ENCODE peak calls at places on chromosomes 7 and 10, in eight cellular contexts. C, O, H, K, U, T, J and X are unnamed samples. For H3K9me2, the result is how much of the 10 kb centered on the place peaks cover.

GRCh38 chr10:75444781-75445386 is 13.5 kb downstream of the LRMDA start:
- DNase-seq in O (no peak), H (no peak), C (no peak), J (no peak), K (no peak), U (no peak), T (no peak), X (peak)

GRCh38 chr10:18214692-18215563 is 74.7 kb downstream of the CACNB2 start:
- DNase-seq in H (peak), K (peak), T (peak), O (no peak), C (peak), J (peak), U (peak), X (peak)

GRCh38 chr10:74750848-74751274 is 75.5 kb upstream of the KAT6B start:
- DNase-seq in U (no peak), C (no peak), O (no peak), T (peak), K (no peak), J (no peak), H (no peak), X (no peak)

GRCh38 chr10:96655577-96656213 is 64.6 kb downstream of the PIK3AP1 start:
- DNase-seq in K (no peak), U (no peak), J (no peak), H (no peak), C (no peak), O (no peak), T (no peak), X (no peak)

GRCh38 chr7:148458263-148458662 is 132.3 kb upstream of the C7orf33 start:
- DNase-seq in H (no peak), O (no peak), K (no peak), U (no peak), J (no peak), C (no peak), T (no peak), X (no peak)

GRCh38 chr10:48343871-48344598 is 37.6 kb downstream of the MAPK8 start:
- DNase-seq in U (no peak), J (no peak), T (peak), K (peak), O (no peak), C (no peak), H (no peak), X (no peak)

GRCh38 chr10:50552771-50553535 is 70.8 kb downstream of the SGMS1 start:
- DNase-seq in C (peak), T (no peak), U (peak), O (no peak), H (peak), J (no peak), K (peak), X (peak)

GRCh38 chr10:52082307-52082706 is 231.8 kb upstream of the DKK1 start:
- DNase-seq in O (no peak), J (no peak), T (peak), C (no peak), H (no peak), U (no peak), K (no peak), X (no peak)

GRCh38 chr10:120465138-120465537 is 8.1 kb downstream of the PLPP4 start:
- DNase-seq in C (no peak), O (no peak), U (no peak), K (no peak), H (no peak), T (no peak), J (no peak), X (no peak)

GRCh38 chr7:91457208-91457607 is 193.0 kb downstream of the FZD1 start:
- DNase-seq in J (no peak), T (no peak), C (no peak), O (no peak), H (no peak), K (no peak), U (no peak), X (no peak)

GRCh38 chr7:140696679-140697446 is at the start of gene NDUFB2:
- DNase-seq in H (peak), T (peak), J (peak), K (peak), O (peak), C (peak), U (peak), X (peak)

GRCh38 chr10:24034571-24034970 is 174.4 kb upstream of the KIAA1217 start:
- DNase-seq in H (peak), U (no peak), T (no peak), C (no peak), J (peak), K (no peak), O (no peak), X (no peak)

GRCh38 chr7:32093415-32094408 is 23.5 kb upstream of the PDE1C start:
- DNase-seq in K (peak), C (no peak), T (no peak), H (no peak), J (no peak), O (no peak), U (no peak), X (peak)

GRCh38 chr7:88670536-88670935 is 89.0 kb upstream of the ZNF804B start:
- DNase-seq in H (no peak), T (no peak), J (no peak), U (no peak), C (no peak), O (no peak), K (no peak), X (no peak)

GRCh38 chr7:94223375-94224084 is 171.2 kb upstream of the COL1A2 start:
- DNase-seq in K (peak), O (peak), U (peak), T (no peak), H (peak), C (peak), J (no peak), X (peak)

GRCh38 chr7:99272476-99273045 is at the start of gene MYH16:
- DNase-seq in C (no peak), H (no peak), T (no peak), K (peak), U (no peak), O (no peak), J (no peak), X (peak)

GRCh38 chr7:131948434-131949053 is 392.1 kb upstream of the PODXL start:
- DNase-seq in K (peak), C (no peak), U (no peak), O (no peak), H (peak), T (no peak), J (no peak), X (peak)

GRCh38 chr10:5591336-5591824 is 66.6 kb downstream of the CALML3 start:
- DNase-seq in T (no peak), J (no peak), H (no peak), K (no peak), C (peak), U (no peak), O (no peak), X (no peak)

GRCh38 chr10:101284171-101285092 is 55.2 kb upstream of the LBX1 start:
- DNase-seq in O (no peak), J (no peak), H (no peak), U (peak), T (no peak), C (no peak), K (no peak), X (no peak)

GRCh38 chr10:62514079-62514693 is 140.0 kb downstream of the ZNF365 start:
- DNase-seq in J (no peak), O (no peak), T (no peak), C (no peak), U (no peak), K (peak), H (no peak), X (no peak)

GRCh38 chr10:22518167-22518724 is 172.9 kb downstream of the SPAG6 start:
- DNase-seq in C (no peak), H (no peak), O (no peak), K (peak), T (no peak), J (no peak), U (no peak), X (no peak)

GRCh38 chr7:149559711-149560110 is 62.1 kb upstream of the ZNF746 start:
- DNase-seq in U (no peak), H (no peak), O (no peak), T (no peak), K (peak), C (no peak), J (no peak), X (peak)

GRCh38 chr7:133024604-133025003 is 57.3 kb downstream of the CHCHD3 start:
- DNase-seq in C (no peak), H (no peak), O (no peak), U (no peak), J (no peak), K (no peak), T (no peak), X (no peak)

GRCh38 chr10:78904196-78904595 is 164.6 kb upstream of the ZMIZ1 start:
- DNase-seq in O (no peak), H (no peak), K (no peak), C (no peak), U (no peak), T (no peak), J (no peak), X (no peak)

GRCh38 chr7:39547336-39547735 is 18.9 kb upstream of the YAE1 start:
- DNase-seq in K (no peak), C (no peak), J (no peak), H (no peak), U (peak), T (no peak), O (no peak), X (no peak)

GRCh38 chr10:76033457-76034196 is 602.2 kb downstream of the LRMDA start:
- DNase-seq in K (peak), C (no peak), J (no peak), O (no peak), H (peak), U (peak), T (no peak), X (peak)

GRCh38 chr10:5775705-5776104 is 37.5 kb downstream of the GDI2 start:
- DNase-seq in J (no peak), O (no peak), T (no peak), U (no peak), C (peak), K (no peak), H (no peak), X (no peak)

GRCh38 chr7:149525280-149525679 is 27.7 kb upstream of the ZNF746 start:
- DNase-seq in U (no peak), J (no peak), C (no peak), K (no peak), H (no peak), T (no peak), O (no peak), X (no peak)

GRCh38 chr10:119343001-119343601 is 135.7 kb downstream of the GRK5 start:
- DNase-seq in U (no peak), K (no peak), H (no peak), O (no peak), C (no peak), T (no peak), J (no peak), X (no peak)

GRCh38 chr10:130411496-130412070 is 275.4 kb downstream of the GLRX3 start:
- DNase-seq in K (no peak), T (no peak), J (no peak), U (no peak), C (no peak), H (no peak), O (no peak), X (no peak)

GRCh38 chr7:97555845-97556431 is 175.9 kb upstream of the TAC1 start:
- DNase-seq in U (peak), C (no peak), K (no peak), H (no peak), T (no peak), J (no peak), O (no peak), X (peak)

GRCh38 chr10:72031706-72032105 is 56.6 kb downstream of the SPOCK2 start:
- DNase-seq in H (no peak), C (no peak), T (no peak), O (no peak), K (no peak), J (no peak), U (no peak), X (no peak)

GRCh38 chr7:2031496-2031895 is 201.2 kb downstream of the MAD1L1 start:
- DNase-seq in J (peak), O (no peak), U (no peak), T (no peak), K (no peak), H (no peak), C (peak), X (no peak)

GRCh38 chr10:11425288-11425595 is 186.2 kb downstream of the USP6NL start:
- DNase-seq in U (no peak), T (peak), J (no peak), O (no peak), C (no peak), K (no peak), H (no peak), X (no peak)

GRCh38 chr10:64156131-64156530 is 634.9 kb downstream of the REEP3 start:
- DNase-seq in T (no peak), O (no peak), J (no peak), U (no peak), H (no peak), K (no peak), C (no peak), X (no peak)

GRCh38 chr10:122234416-122234815 is 36.7 kb upstream of the BTBD16 start:
- DNase-seq in H (no peak), K (no peak), T (no peak), J (peak), O (no peak), C (no peak), U (no peak), X (no peak)

GRCh38 chr10:122237326-122237725 is 33.8 kb upstream of the BTBD16 start:
- DNase-seq in O (no peak), H (no peak), T (no peak), J (peak), C (no peak), U (no peak), K (no peak), X (no peak)

GRCh38 chr10:122236690-122237306 is 34.3 kb upstream of the BTBD16 start:
- DNase-seq in U (no peak), K (no peak), H (no peak), T (no peak), C (no peak), O (no peak), J (peak), X (peak)

GRCh38 chr10:122232781-122233180 is 38.3 kb upstream of the BTBD16 start:
- DNase-seq in H (peak), J (no peak), K (no peak), O (no peak), T (no peak), U (no peak), C (no peak), X (peak)

GRCh38 chr10:122233857-122234348 is 37.2 kb upstream of the BTBD16 start:
- DNase-seq in U (no peak), J (peak), H (no peak), T (no peak), O (no peak), K (no peak), C (no peak), X (no peak)
- TF ChIP-seq EZH2phosphoT487 in U (no peak), J (no peak), H (no peak), T (no peak), O (no peak), K (no peak), C (no peak), X (no peak)

DNA sequence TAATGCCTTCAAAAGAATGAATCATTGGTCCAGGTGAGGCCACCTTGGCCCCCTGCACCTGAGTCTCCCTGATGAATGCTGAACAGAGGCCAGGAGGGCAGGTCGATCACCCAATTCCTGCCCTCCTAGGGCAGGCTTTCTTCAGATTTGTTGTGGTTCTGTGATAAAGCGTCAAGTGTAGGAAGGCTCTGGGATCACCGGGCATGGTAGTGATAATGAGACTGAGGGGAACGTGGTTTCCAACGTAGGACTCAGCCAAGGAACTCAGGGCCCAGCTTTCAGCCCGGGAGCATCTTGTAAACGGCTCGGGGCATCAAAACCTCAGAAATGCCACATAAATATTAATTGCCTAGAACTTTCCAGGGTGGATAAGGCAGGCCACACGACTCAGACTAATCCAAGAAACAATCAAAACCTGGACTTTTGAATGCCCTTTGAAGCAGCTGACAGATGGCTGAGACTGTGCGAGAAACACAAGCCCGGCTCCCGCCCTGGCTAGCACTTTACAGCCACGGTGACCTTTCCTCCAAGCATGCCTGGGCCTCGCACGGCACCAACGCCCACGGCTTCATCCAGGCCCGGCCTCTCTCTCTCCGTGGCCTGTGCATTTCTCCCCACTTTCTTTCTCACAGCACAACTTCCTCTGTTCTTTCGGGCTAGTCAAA is 239.3 kb upstream of the GRB10 start:
- DNase-seq in H (no peak), O (no peak), J (no peak), T (no peak), U (no peak), C (no peak), K (no peak), X (no peak)
- H3K27ac ChIP-seq in H (no peak), O (no peak), J (no peak), T (no peak), U (no peak), C (no peak), K (no peak), X (no peak)

GRCh38 chr7:101140746-101141382 is 13.4 kb upstream of the AP1S1 start:
- DNase-seq in J (no peak), K (no peak), U (no peak), C (no peak), O (no peak), H (no peak), T (no peak), X (peak)
- H3K9me2 ChIP-seq in J (under half), K (under half), U (under half), C (under half), O (under half), H (under half), T (under half), X (under half)

GRCh38 chr7:111098926-111099250 is 8.0 kb downstream of the LRRN3 start:
- DNase-seq in J (no peak), U (no peak), K (no peak), O (no peak), H (no peak), T (no peak), C (no peak), X (no peak)

GRCh38 chr7:111096997-111097396 is 6.1 kb downstream of the LRRN3 start:
- DNase-seq in T (no peak), K (no peak), U (peak), J (no peak), H (no peak), O (no peak), C (no peak), X (no peak)

GRCh38 chr7:111101856-111102646 is 11.1 kb downstream of the LRRN3 start:
- DNase-seq in O (no peak), J (peak), K (no peak), C (no peak), U (no peak), T (no peak), H (no peak), X (no peak)

GRCh38 chr7:111094387-111094786 is 3.5 kb downstream of the LRRN3 start:
- DNase-seq in C (no peak), H (no peak), O (no peak), T (no peak), J (no peak), K (no peak), U (no peak), X (no peak)

GRCh38 chr7:111098011-111098925 is 7.3 kb downstream of the LRRN3 start:
- DNase-seq in K (peak), H (peak), T (peak), U (peak), C (no peak), O (peak), J (no peak), X (peak)
- TF ChIP-seq EZH2phosphoT487 in K (no peak), H (no peak), T (no peak), U (no peak), C (no peak), O (no peak), J (no peak), X (no peak)

DNA sequence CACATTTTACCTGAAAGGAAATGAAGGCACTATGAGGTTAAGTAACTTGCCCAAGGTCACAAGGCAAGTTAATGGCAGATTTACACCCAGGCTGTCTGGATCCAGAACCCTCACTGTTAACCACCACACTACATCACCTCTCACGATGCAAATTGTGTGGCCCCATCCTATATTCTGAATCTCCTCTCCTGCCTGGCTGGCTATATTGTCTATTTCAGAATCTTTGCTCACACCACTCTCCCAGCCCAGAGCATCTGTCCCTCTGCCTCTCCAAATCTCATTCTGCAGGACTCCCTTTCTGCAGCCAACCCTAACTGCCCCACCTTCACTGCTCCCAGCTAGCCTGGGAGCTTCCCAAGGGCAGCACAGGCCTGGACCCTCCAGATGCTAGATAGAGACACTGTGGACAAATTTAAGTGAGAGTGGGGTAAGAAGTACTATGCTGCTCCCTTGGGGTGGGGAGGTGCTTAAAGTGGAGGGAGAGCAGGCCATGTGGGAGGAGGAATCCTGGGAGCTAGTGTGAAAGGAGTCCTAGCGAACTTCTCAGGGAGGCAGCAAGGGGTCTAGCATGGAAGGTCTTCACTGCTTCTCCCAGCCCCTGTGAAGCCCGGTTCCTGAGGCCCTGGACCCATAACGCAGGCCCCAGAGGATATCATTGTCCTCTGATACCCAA is 786 bp downstream of the CUEDC2 start:
- DNase-seq in J (peak), C (peak), O (no peak), K (peak), H (peak), T (peak), U (no peak), X (peak)
- H3K27ac ChIP-seq in J (peak), C (peak), O (peak), K (peak), H (peak), T (peak), U (peak), X (no peak)

DNA sequence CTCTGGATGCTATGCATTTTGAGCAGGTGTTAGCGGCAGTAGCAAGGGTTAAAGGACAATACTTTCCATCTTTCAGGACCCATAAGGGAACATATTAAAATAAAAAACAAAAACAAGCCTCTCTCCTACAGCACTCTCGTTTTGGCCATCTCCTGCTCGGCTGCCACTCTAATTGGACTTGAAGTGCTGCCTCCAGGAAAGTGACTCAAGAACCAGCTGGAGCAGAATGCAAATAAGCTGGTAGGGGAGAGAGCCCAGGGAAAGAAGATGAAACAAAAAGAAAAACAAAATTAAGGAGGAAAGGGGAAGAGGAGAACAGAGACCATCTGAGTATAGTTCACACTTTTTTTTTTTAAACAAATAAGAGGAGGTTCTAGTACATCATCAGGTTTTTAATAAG is 65.6 kb downstream of the HBP1 start:
- DNase-seq in T (no peak), C (no peak), H (no peak), U (peak), O (no peak), J (no peak), K (no peak), X (peak)
- H3K9me2 ChIP-seq in T (under half), C (under half), H (under half), U (under half), O (under half), J (under half), K (under half), X (under half)

DNA sequence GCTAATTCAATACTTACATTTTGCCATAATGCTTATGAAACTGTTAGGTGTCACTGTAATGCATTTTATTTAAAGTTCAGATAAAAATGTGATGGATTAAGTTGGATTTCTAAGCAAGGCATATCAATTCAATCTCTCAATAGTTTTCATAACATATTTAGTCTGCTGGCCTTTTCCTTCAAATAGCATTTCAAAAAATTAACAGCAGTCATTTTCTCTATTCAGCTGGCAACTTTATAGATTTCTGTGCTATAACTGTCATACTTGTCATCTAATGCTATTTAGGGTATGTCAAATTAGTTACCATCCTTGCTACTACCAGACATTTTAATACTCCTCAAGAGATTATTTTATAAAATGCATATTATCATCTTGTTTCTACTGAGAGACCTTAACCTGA is 4.3 kb downstream of the GAD2 start:
- DNase-seq in J (no peak), K (no peak), T (no peak), H (no peak), U (no peak), O (no peak), C (no peak), X (no peak)
- TF ChIP-seq EZH2phosphoT487 in J (no peak), K (no peak), T (no peak), H (no peak), U (no peak), O (no peak), C (no peak), X (no peak)